ENCODE peak calls at places on chromosomes 2 and 18, in five cellular contexts. Q is HEK293T; F is NCI-H82; B is NK-92 treated with Interleukin-12 subunit alpha and Interleukin-12 subunit beta, amount 100 ng/mL, for 24 hours; Y is NCI-H146. R is an unnamed sample.

GRCh38 chr18:43601432-43601831 is 324.1 kb upstream of the SYT4 start:
- DNase-seq in Y (no peak), F (no peak), Q (no peak), B (no peak), R (no peak)

GRCh38 chr18:6747646-6748045 is 18.1 kb downstream of the ARHGAP28 start:
- DNase-seq in F (no peak), Y (no peak), B (no peak), Q (no peak), R (no peak)

GRCh38 chr2:96903318-96903717 is 33.4 kb upstream of the SEMA4C start:
- DNase-seq in B (no peak), Q (no peak), F (no peak), Y (no peak), R (no peak)

GRCh38 chr2:68839260-68839833 is 31.9 kb downstream of the BMP10 start:
- DNase-seq in F (peak), Y (no peak), B (no peak), Q (peak), R (peak)

GRCh38 chr2:66427219-66427768 is 7.6 kb upstream of the MEIS1 start:
- DNase-seq in Y (peak), Q (no peak), F (no peak), B (no peak), R (no peak)

GRCh38 chr18:7779226-7779625 is 212.1 kb downstream of the PTPRM start:
- DNase-seq in B (no peak), F (no peak), Q (no peak), Y (no peak), R (no peak)

GRCh38 chr18:79490593-79491551 is 95.1 kb downstream of the NFATC1 start:
- DNase-seq in B (no peak), Y (no peak), F (no peak), Q (no peak), R (no peak)

GRCh38 chr2:121103969-121104368 is 181.0 kb downstream of the TFCP2L1 start:
- DNase-seq in Q (no peak), Y (no peak), B (no peak), F (no peak), R (no peak)

GRCh38 chr2:133747965-133748700 is 179.9 kb upstream of the NCKAP5 start:
- DNase-seq in B (no peak), F (no peak), Y (no peak), Q (no peak), R (no peak)

GRCh38 chr2:166419616-166419934 is 43.8 kb upstream of the SCN9A start:
- DNase-seq in B (no peak), F (peak), Y (peak), Q (no peak), R (peak)

GRCh38 chr2:31233741-31234689 is at the start of gene EHD3:
- DNase-seq in Y (peak), F (peak), Q (peak), B (no peak), R (peak)

GRCh38 chr2:229980440-229981184 is 58.3 kb downstream of the FBXO36 start:
- DNase-seq in F (peak), Y (no peak), Q (no peak), B (no peak), R (no peak)

GRCh38 chr2:3277748-3278520 is 99.7 kb downstream of the EIPR1 start:
- DNase-seq in Q (no peak), Y (no peak), F (no peak), B (no peak), R (no peak)

GRCh38 chr2:38750793-38751042 is 443 bp downstream of the SRSF7 start:
- DNase-seq in B (peak), F (peak), Y (peak), Q (peak), R (peak)

GRCh38 chr18:2878656-2879330 is 32.0 kb downstream of the EMILIN2 start:
- DNase-seq in B (no peak), F (peak), Q (no peak), Y (no peak), R (no peak)

GRCh38 chr18:23066060-23066459 is 69.2 kb upstream of the CABLES1 start:
- DNase-seq in Y (no peak), Q (no peak), F (peak), B (no peak), R (no peak)

GRCh38 chr2:160534996-160535395 is 41.4 kb upstream of the RBMS1 start:
- DNase-seq in Q (no peak), Y (no peak), B (no peak), F (no peak), R (no peak)